ENCODE peak calls at places on chromosomes 12 and 14, in five cellular contexts. G, U, X, F and L are unnamed samples.

GRCh38 chr12:1523558-1524050 is 70.8 kb downstream of the FBXL14 start:
- DNase-seq in F (no peak), G (no peak), X (peak), U (no peak), L (no peak)

GRCh38 chr12:109482491-109482890 is 5.1 kb downstream of the UBE3B start:
- DNase-seq in F (no peak), X (no peak), G (no peak), U (no peak), L (no peak)

GRCh38 chr14:30242742-30243141 is 315.1 kb upstream of the PRKD1 start:
- DNase-seq in G (no peak), F (no peak), X (no peak), U (no peak), L (no peak)

GRCh38 chr14:99324291-99324690 is 52.3 kb upstream of the BCL11B start:
- DNase-seq in G (no peak), F (no peak), X (no peak), U (no peak), L (no peak)

GRCh38 chr12:64737539-64737938 is 21.7 kb downstream of the GNS start:
- DNase-seq in G (peak), F (no peak), X (no peak), U (no peak), L (peak)

GRCh38 chr12:53328043-53328435 is 6.6 kb upstream of the AAAS start:
- DNase-seq in X (no peak), G (no peak), F (no peak), U (no peak), L (no peak)

GRCh38 chr12:111753144-111753881 is 13.4 kb upstream of the ALDH2 start:
- DNase-seq in U (peak), F (no peak), X (no peak), G (peak), L (no peak)

GRCh38 chr12:75389706-75390105 is 1.2 kb upstream of the GLIPR1L2 start:
- DNase-seq in G (no peak), F (no peak), X (no peak), U (no peak), L (no peak)

GRCh38 chr12:47082963-47083621 is 3.3 kb upstream of the AMIGO2 start:
- DNase-seq in F (peak), X (no peak), U (no peak), G (no peak), L (no peak)

GRCh38 chr14:25882899-25883298 is 714.9 kb downstream of the NOVA1 start:
- DNase-seq in X (no peak), F (no peak), G (no peak), U (no peak), L (no peak)

GRCh38 chr12:3097186-3097804 is 20.1 kb downstream of the TSPAN9 start:
- DNase-seq in X (no peak), U (no peak), G (peak), F (no peak), L (no peak)

GRCh38 chr12:106974525-106974924 is 12.4 kb downstream of the MTERF2 start:
- DNase-seq in U (no peak), F (no peak), X (no peak), G (peak), L (no peak)

GRCh38 chr14:33954016-33954598 is 3.2 kb upstream of the EGLN3 start:
- DNase-seq in F (no peak), X (no peak), U (no peak), G (no peak), L (no peak)

GRCh38 chr14:78075610-78076277 is 94.4 kb upstream of the NRXN3 start:
- DNase-seq in G (no peak), F (no peak), X (no peak), U (no peak), L (no peak)

GRCh38 chr12:78963439-78964222 is 99.1 kb downstream of the SYT1 start:
- DNase-seq in X (no peak), F (no peak), U (no peak), G (no peak), L (no peak)

GRCh38 chr12:78712834-78713455 is 151.6 kb upstream of the SYT1 start:
- DNase-seq in U (no peak), X (no peak), F (no peak), G (no peak), L (no peak)

GRCh38 chr12:124613151-124613585 is 45.8 kb upstream of the NCOR2 start:
- DNase-seq in U (no peak), G (no peak), X (no peak), F (no peak), L (no peak)

GRCh38 chr14:31243860-31244259 is 36.3 kb upstream of the HECTD1 start:
- DNase-seq in U (no peak), F (no peak), G (no peak), X (no peak), L (no peak)

GRCh38 chr14:99181246-99181645 is 90.8 kb downstream of the BCL11B start:
- DNase-seq in F (no peak), U (no peak), X (peak), G (no peak), L (no peak)

GRCh38 chr12:32039341-32039740 is 67.3 kb upstream of the BICD1 start:
- DNase-seq in F (no peak), U (no peak), G (no peak), X (no peak), L (no peak)

GRCh38 chr12:21912318-21912717 is 28.9 kb downstream of the ABCC9 start:
- DNase-seq in F (no peak), X (no peak), U (no peak), G (no peak), L (no peak)